ENCODE peak calls at places on chromosome 19, in six cellular contexts. One of them, this sample, is unnamed. For H3K4me1, the result is how much of the 10 kb centered on the place peaks cover.

GRCh38 chr19:290539-291521 is at the start of gene PLPP2:
- DNase-seq in adrenal gland: no peak
- DNase-seq in psoas muscle: peak
- DNase-seq in aorta: peak
- DNase-seq in A549: peak
- DNase-seq in left ventricle myocardium inferior: no peak
- DNase-seq in this sample: no peak

GRCh38 chr19:13995017-13995728 is 10.9 kb downstream of the RFX1 start:
- DNase-seq in left ventricle myocardium inferior: peak
- DNase-seq in aorta: no peak
- DNase-seq in A549: no peak
- DNase-seq in psoas muscle: peak
- DNase-seq in adrenal gland: no peak
- DNase-seq in this sample: no peak

GRCh38 chr19:48637948-48638830 is 1.0 kb upstream of the DBP start:
- DNase-seq in psoas muscle: peak
- DNase-seq in aorta: peak
- DNase-seq in left ventricle myocardium inferior: peak
- DNase-seq in adrenal gland: peak
- DNase-seq in A549: peak
- DNase-seq in this sample: peak

GRCh38 chr19:38898788-38899446 is 501 bp downstream of the SIRT2 start:
- DNase-seq in left ventricle myocardium inferior: no peak
- DNase-seq in A549: no peak
- DNase-seq in psoas muscle: no peak
- DNase-seq in aorta: no peak
- DNase-seq in adrenal gland: no peak
- DNase-seq in this sample: no peak

GRCh38 chr19:10184636-10185035 is 10.1 kb downstream of the DNMT1 start:
- DNase-seq in A549: no peak
- DNase-seq in psoas muscle: no peak
- DNase-seq in aorta: no peak
- DNase-seq in adrenal gland: no peak
- DNase-seq in left ventricle myocardium inferior: no peak
- DNase-seq in this sample: no peak

GRCh38 chr19:12997967-12998940 is 3.0 kb downstream of the NFIX start:
- DNase-seq in adrenal gland: no peak
- DNase-seq in left ventricle myocardium inferior: no peak
- DNase-seq in aorta: peak
- DNase-seq in psoas muscle: peak
- DNase-seq in A549: no peak
- DNase-seq in this sample: no peak

GRCh38 chr19:58021541-58022282 is 12.1 kb upstream of the ZSCAN1 start:
- DNase-seq in A549: peak
- DNase-seq in psoas muscle: no peak
- DNase-seq in adrenal gland: peak
- DNase-seq in aorta: peak
- DNase-seq in left ventricle myocardium inferior: no peak
- DNase-seq in this sample: no peak

GRCh38 chr19:2312819-2313501 is 5.0 kb upstream of the LINGO3 start:
- DNase-seq in A549: no peak
- DNase-seq in left ventricle myocardium inferior: no peak
- DNase-seq in psoas muscle: no peak
- DNase-seq in aorta: no peak
- DNase-seq in adrenal gland: no peak
- DNase-seq in this sample: no peak

GRCh38 chr19:38946229-38947010 is 15.7 kb downstream of the MRPS12 start:
- DNase-seq in psoas muscle: no peak
- DNase-seq in adrenal gland: no peak
- DNase-seq in aorta: no peak
- DNase-seq in A549: peak
- DNase-seq in left ventricle myocardium inferior: no peak
- DNase-seq in this sample: no peak

GRCh38 chr19:8370176-8371010 is 6.4 kb downstream of the ANGPTL4 start:
- DNase-seq in adrenal gland: no peak
- DNase-seq in A549: no peak
- DNase-seq in aorta: no peak
- DNase-seq in psoas muscle: peak
- DNase-seq in left ventricle myocardium inferior: no peak
- DNase-seq in this sample: no peak

GRCh38 chr19:1487576-1488281 is 2.4 kb downstream of the PCSK4 start:
- DNase-seq in A549: no peak
- DNase-seq in psoas muscle: peak
- DNase-seq in left ventricle myocardium inferior: no peak
- DNase-seq in aorta: no peak
- DNase-seq in adrenal gland: no peak
- DNase-seq in this sample: no peak

GRCh38 chr19:18097993-18098890 is 664 bp downstream of the MAST3 start:
- DNase-seq in adrenal gland: peak
- DNase-seq in psoas muscle: no peak
- DNase-seq in A549: no peak
- DNase-seq in aorta: peak
- DNase-seq in left ventricle myocardium inferior: no peak
- DNase-seq in this sample: no peak

GRCh38 chr19:35291916-35292315 is at the start of gene MAG:
- DNase-seq in left ventricle myocardium inferior: no peak
- DNase-seq in aorta: no peak
- DNase-seq in A549: no peak
- DNase-seq in adrenal gland: no peak
- DNase-seq in psoas muscle: no peak
- DNase-seq in this sample: no peak

GRCh38 chr19:38977445-38978314 is 2.1 kb upstream of the FBXO17 start:
- DNase-seq in left ventricle myocardium inferior: no peak
- DNase-seq in psoas muscle: no peak
- DNase-seq in aorta: no peak
- DNase-seq in A549: peak
- DNase-seq in adrenal gland: no peak
- DNase-seq in this sample: no peak

GRCh38 chr19:43748685-43749084 is 6.1 kb downstream of the SMG9 start:
- DNase-seq in left ventricle myocardium inferior: no peak
- DNase-seq in adrenal gland: no peak
- DNase-seq in psoas muscle: no peak
- DNase-seq in aorta: no peak
- DNase-seq in A549: no peak
- DNase-seq in this sample: no peak

GRCh38 chr19:22332924-22333323 is 46.7 kb downstream of the ZNF729 start:
- DNase-seq in psoas muscle: no peak
- DNase-seq in left ventricle myocardium inferior: no peak
- DNase-seq in aorta: no peak
- DNase-seq in A549: no peak
- DNase-seq in adrenal gland: no peak
- DNase-seq in this sample: no peak

GRCh38 chr19:6769006-6769637 is 1.9 kb upstream of the SH2D3A start:
- DNase-seq in adrenal gland: no peak
- DNase-seq in left ventricle myocardium inferior: no peak
- DNase-seq in aorta: no peak
- DNase-seq in psoas muscle: no peak
- DNase-seq in A549: peak
- DNase-seq in this sample: no peak

GRCh38 chr19:6288737-6289136 is 9.0 kb upstream of the MLLT1 start:
- DNase-seq in psoas muscle: no peak
- DNase-seq in aorta: no peak
- DNase-seq in adrenal gland: no peak
- DNase-seq in A549: no peak
- DNase-seq in left ventricle myocardium inferior: no peak
- DNase-seq in this sample: no peak

GRCh38 chr19:11496391-11497163 is 9.1 kb downstream of the ZNF653 start:
- DNase-seq in left ventricle myocardium inferior: peak
- DNase-seq in aorta: peak
- DNase-seq in psoas muscle: peak
- DNase-seq in A549: peak
- DNase-seq in adrenal gland: no peak
- DNase-seq in this sample: peak

GRCh38 chr19:2048959-2049740 is 1.9 kb downstream of the MKNK2 start:
- DNase-seq in psoas muscle: peak
- DNase-seq in left ventricle myocardium inferior: no peak
- DNase-seq in aorta: peak
- DNase-seq in A549: no peak
- DNase-seq in adrenal gland: no peak
- DNase-seq in this sample: no peak

GRCh38 chr19:21593008-21593427 is 87.6 kb downstream of the ZNF429 start:
- DNase-seq in aorta: no peak
- DNase-seq in left ventricle myocardium inferior: no peak
- DNase-seq in adrenal gland: no peak
- DNase-seq in A549: no peak
- DNase-seq in psoas muscle: no peak
- DNase-seq in this sample: no peak

GRCh38 chr19:53394974-53395839 is at the start of gene ZNF765:
- DNase-seq in A549: peak
- DNase-seq in aorta: peak
- DNase-seq in psoas muscle: peak
- DNase-seq in left ventricle myocardium inferior: peak
- DNase-seq in adrenal gland: peak
- DNase-seq in this sample: peak

GRCh38 chr19:33295621-33296472 is 6.5 kb downstream of the CEBPA start:
- DNase-seq in adrenal gland: no peak
- DNase-seq in A549: no peak
- DNase-seq in aorta: no peak
- DNase-seq in left ventricle myocardium inferior: no peak
- DNase-seq in psoas muscle: no peak
- DNase-seq in this sample: no peak

GRCh38 chr19:36672368-36672767 is 5.7 kb upstream of the ZNF461 start:
- DNase-seq in aorta: no peak
- DNase-seq in A549: no peak
- DNase-seq in psoas muscle: no peak
- DNase-seq in left ventricle myocardium inferior: no peak
- DNase-seq in adrenal gland: no peak
- DNase-seq in this sample: no peak

GRCh38 chr19:33704271-33704670 is 82.5 kb downstream of the CHST8 start:
- DNase-seq in aorta: peak
- DNase-seq in A549: no peak
- DNase-seq in psoas muscle: no peak
- DNase-seq in left ventricle myocardium inferior: no peak
- DNase-seq in adrenal gland: no peak
- DNase-seq in this sample: no peak

GRCh38 chr19:55358943-55359908 is 3.8 kb downstream of the GARIN5B start:
- DNase-seq in adrenal gland: no peak
- DNase-seq in left ventricle myocardium inferior: no peak
- DNase-seq in aorta: no peak
- DNase-seq in A549: no peak
- DNase-seq in psoas muscle: no peak
- DNase-seq in this sample: no peak

GRCh38 chr19:37007587-37008220 is 70.5 kb upstream of the ZNF420 start:
- DNase-seq in A549: peak
- DNase-seq in left ventricle myocardium inferior: peak
- DNase-seq in adrenal gland: peak
- DNase-seq in aorta: peak
- DNase-seq in psoas muscle: peak
- DNase-seq in this sample: no peak

GRCh38 chr19:34481861-34482379 is 362 bp downstream of the WTIP start:
- DNase-seq in left ventricle myocardium inferior: peak
- DNase-seq in aorta: no peak
- DNase-seq in adrenal gland: no peak
- DNase-seq in psoas muscle: peak
- DNase-seq in A549: peak
- DNase-seq in this sample: no peak

GRCh38 chr19:41871573-41872383 is 5.3 kb upstream of the CD79A start:
- DNase-seq in left ventricle myocardium inferior: peak
- DNase-seq in aorta: no peak
- DNase-seq in psoas muscle: peak
- DNase-seq in adrenal gland: no peak
- DNase-seq in A549: peak
- DNase-seq in this sample: peak
- H3K4me1 ChIP-seq in left ventricle myocardium inferior: half or more
- H3K4me1 ChIP-seq in aorta: under half
- H3K4me1 ChIP-seq in psoas muscle: under half
- H3K4me1 ChIP-seq in adrenal gland: under half
- H3K4me1 ChIP-seq in A549: under half
- H3K4me1 ChIP-seq in this sample: half or more

DNA sequence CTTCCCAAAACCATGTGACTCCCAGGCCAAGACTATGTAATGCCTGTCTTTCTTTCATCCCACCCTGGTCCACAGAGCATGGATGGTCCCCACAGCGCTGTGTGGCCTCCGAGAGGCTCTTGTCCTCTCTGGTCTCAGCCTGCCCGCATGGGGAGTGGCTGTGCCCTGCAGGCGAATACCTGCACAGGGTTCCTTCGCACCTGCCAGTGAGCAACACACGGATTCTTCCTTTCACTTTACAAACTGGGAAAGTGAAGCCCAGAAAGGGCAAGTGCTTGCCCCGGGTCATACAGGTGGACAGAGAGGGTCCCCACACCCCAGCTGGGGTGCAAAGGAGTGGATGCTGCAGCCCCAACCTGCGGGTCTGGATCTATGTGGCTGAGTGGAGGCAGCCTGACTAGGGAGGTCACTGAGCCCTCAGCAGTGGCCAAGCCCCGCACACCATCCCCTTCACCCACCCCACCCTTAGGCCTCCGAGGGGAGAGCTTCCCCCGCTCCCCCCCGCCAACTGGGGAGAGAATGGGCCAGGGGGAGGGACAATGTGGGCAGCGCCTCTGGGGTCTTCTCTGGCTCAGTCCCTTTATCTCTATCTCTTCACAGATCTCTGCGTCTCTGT is 747 bp upstream of the MARK4 start:
- DNase-seq in adrenal gland: no peak
- DNase-seq in aorta: no peak
- DNase-seq in A549: no peak
- DNase-seq in left ventricle myocardium inferior: no peak
- DNase-seq in psoas muscle: no peak
- DNase-seq in this sample: no peak
- H3K4me3 ChIP-seq in adrenal gland: peak
- H3K4me3 ChIP-seq in aorta: peak
- H3K4me3 ChIP-seq in A549: peak
- H3K4me3 ChIP-seq in left ventricle myocardium inferior: peak
- H3K4me3 ChIP-seq in psoas muscle: peak
- H3K4me3 ChIP-seq in this sample: peak

GRCh38 chr19:4453232-4454179 is 4.1 kb downstream of the UBXN6 start:
- DNase-seq in left ventricle myocardium inferior: no peak
- DNase-seq in psoas muscle: no peak
- DNase-seq in A549: no peak
- DNase-seq in aorta: no peak
- DNase-seq in adrenal gland: no peak
- DNase-seq in this sample: no peak

GRCh38 chr19:4454952-4455738 is 2.4 kb downstream of the UBXN6 start:
- DNase-seq in left ventricle myocardium inferior: no peak
- DNase-seq in A549: no peak
- DNase-seq in psoas muscle: peak
- DNase-seq in aorta: no peak
- DNase-seq in adrenal gland: peak
- DNase-seq in this sample: no peak

GRCh38 chr19:4455742-4456565 is 1.6 kb downstream of the UBXN6 start:
- DNase-seq in aorta: no peak
- DNase-seq in psoas muscle: peak
- DNase-seq in left ventricle myocardium inferior: peak
- DNase-seq in A549: no peak
- DNase-seq in adrenal gland: peak
- DNase-seq in this sample: no peak

GRCh38 chr19:4456566-4456842 is 1.1 kb downstream of the UBXN6 start:
- DNase-seq in left ventricle myocardium inferior: no peak
- DNase-seq in aorta: no peak
- DNase-seq in A549: no peak
- DNase-seq in psoas muscle: peak
- DNase-seq in adrenal gland: no peak
- DNase-seq in this sample: no peak

GRCh38 chr19:4454621-4454951 is 3.0 kb downstream of the UBXN6 start:
- DNase-seq in left ventricle myocardium inferior: no peak
- DNase-seq in psoas muscle: no peak
- DNase-seq in aorta: no peak
- DNase-seq in A549: no peak
- DNase-seq in adrenal gland: no peak
- DNase-seq in this sample: no peak
- H3K4me1 ChIP-seq in left ventricle myocardium inferior: under half
- H3K4me1 ChIP-seq in psoas muscle: under half
- H3K4me1 ChIP-seq in aorta: under half
- H3K4me1 ChIP-seq in A549: under half
- H3K4me1 ChIP-seq in adrenal gland: under half
- H3K4me1 ChIP-seq in this sample: under half

GRCh38 chr19:40347476-40348124 is 597 bp downstream of the C19orf47 start:
- DNase-seq in left ventricle myocardium inferior: no peak
- DNase-seq in A549: no peak
- DNase-seq in aorta: no peak
- DNase-seq in psoas muscle: no peak
- DNase-seq in adrenal gland: no peak
- DNase-seq in this sample: no peak
- H3K4me3 ChIP-seq in left ventricle myocardium inferior: peak
- H3K4me3 ChIP-seq in A549: peak
- H3K4me3 ChIP-seq in aorta: peak
- H3K4me3 ChIP-seq in psoas muscle: peak
- H3K4me3 ChIP-seq in adrenal gland: peak
- H3K4me3 ChIP-seq in this sample: peak

This sample was measured in effector memory CD4-positive, alpha-beta T cell.